ENCODE peak calls at places on chromosomes 16 and 17, in ten cellular contexts. One of them, this sample, is unnamed.

GRCh38 chr17:4586043-4586442 is 1.7 kb downstream of the SMTNL2 start:
- DNase-seq in tibial artery: no peak
- DNase-seq in HCT116: no peak
- DNase-seq in HL-60: no peak
- DNase-seq in AG09319: no peak
- DNase-seq in fibroblast of mammary gland: no peak
- DNase-seq in GM12878: no peak
- DNase-seq in progenitor cell of endocrine pancreas: no peak
- DNase-seq in uterus: no peak
- DNase-seq in astrocyte of the cerebellum: no peak
- DNase-seq in this sample: no peak

GRCh38 chr17:9971991-9972390 is 66.9 kb upstream of the RCVRN start:
- DNase-seq in astrocyte of the cerebellum: no peak
- DNase-seq in AG09319: peak
- DNase-seq in progenitor cell of endocrine pancreas: no peak
- DNase-seq in HCT116: no peak
- DNase-seq in fibroblast of mammary gland: peak
- DNase-seq in tibial artery: peak
- DNase-seq in HL-60: no peak
- DNase-seq in uterus: peak
- DNase-seq in GM12878: no peak
- DNase-seq in this sample: peak

GRCh38 chr16:4505356-4506153 is 29.4 kb downstream of the HMOX2 start:
- DNase-seq in astrocyte of the cerebellum: no peak
- DNase-seq in progenitor cell of endocrine pancreas: no peak
- DNase-seq in fibroblast of mammary gland: no peak
- DNase-seq in uterus: no peak
- DNase-seq in GM12878: peak
- DNase-seq in HCT116: no peak
- DNase-seq in HL-60: no peak
- DNase-seq in AG09319: no peak
- DNase-seq in tibial artery: no peak
- DNase-seq in this sample: no peak

GRCh38 chr17:72850410-72850809 is 242.1 kb downstream of the SLC39A11 start:
- DNase-seq in AG09319: no peak
- DNase-seq in astrocyte of the cerebellum: peak
- DNase-seq in GM12878: no peak
- DNase-seq in tibial artery: no peak
- DNase-seq in uterus: no peak
- DNase-seq in fibroblast of mammary gland: peak
- DNase-seq in HCT116: no peak
- DNase-seq in HL-60: peak
- DNase-seq in progenitor cell of endocrine pancreas: no peak
- DNase-seq in this sample: no peak

GRCh38 chr17:16932156-16932555 is 39.8 kb downstream of the TNFRSF13B start:
- DNase-seq in tibial artery: no peak
- DNase-seq in astrocyte of the cerebellum: no peak
- DNase-seq in fibroblast of mammary gland: no peak
- DNase-seq in AG09319: no peak
- DNase-seq in HL-60: no peak
- DNase-seq in uterus: no peak
- DNase-seq in GM12878: no peak
- DNase-seq in progenitor cell of endocrine pancreas: no peak
- DNase-seq in HCT116: no peak
- DNase-seq in this sample: no peak

GRCh38 chr16:49200223-49200820 is 81.3 kb downstream of the CBLN1 start:
- DNase-seq in AG09319: no peak
- DNase-seq in HCT116: no peak
- DNase-seq in uterus: no peak
- DNase-seq in GM12878: no peak
- DNase-seq in tibial artery: no peak
- DNase-seq in fibroblast of mammary gland: no peak
- DNase-seq in progenitor cell of endocrine pancreas: no peak
- DNase-seq in astrocyte of the cerebellum: no peak
- DNase-seq in HL-60: no peak
- DNase-seq in this sample: no peak

GRCh38 chr17:65183736-65184135 is 46.6 kb downstream of the RGS9 start:
- DNase-seq in HCT116: no peak
- DNase-seq in progenitor cell of endocrine pancreas: no peak
- DNase-seq in fibroblast of mammary gland: no peak
- DNase-seq in GM12878: no peak
- DNase-seq in uterus: no peak
- DNase-seq in astrocyte of the cerebellum: no peak
- DNase-seq in HL-60: no peak
- DNase-seq in tibial artery: no peak
- DNase-seq in AG09319: no peak
- DNase-seq in this sample: no peak

GRCh38 chr17:4270746-4271145 is 7.0 kb upstream of the ANKFY1 start:
- DNase-seq in AG09319: no peak
- DNase-seq in tibial artery: no peak
- DNase-seq in uterus: no peak
- DNase-seq in HL-60: no peak
- DNase-seq in fibroblast of mammary gland: no peak
- DNase-seq in progenitor cell of endocrine pancreas: no peak
- DNase-seq in astrocyte of the cerebellum: no peak
- DNase-seq in GM12878: no peak
- DNase-seq in HCT116: no peak
- DNase-seq in this sample: no peak

GRCh38 chr17:60161598-60162330 is 12.0 kb downstream of the CA4 start:
- DNase-seq in HL-60: no peak
- DNase-seq in astrocyte of the cerebellum: no peak
- DNase-seq in GM12878: no peak
- DNase-seq in uterus: no peak
- DNase-seq in AG09319: no peak
- DNase-seq in progenitor cell of endocrine pancreas: no peak
- DNase-seq in fibroblast of mammary gland: no peak
- DNase-seq in tibial artery: no peak
- DNase-seq in HCT116: no peak
- DNase-seq in this sample: no peak

GRCh38 chr17:41559548-41559947 is 12.3 kb downstream of the KRT9 start:
- DNase-seq in AG09319: no peak
- DNase-seq in HL-60: no peak
- DNase-seq in HCT116: no peak
- DNase-seq in fibroblast of mammary gland: peak
- DNase-seq in GM12878: no peak
- DNase-seq in astrocyte of the cerebellum: no peak
- DNase-seq in progenitor cell of endocrine pancreas: no peak
- DNase-seq in uterus: no peak
- DNase-seq in tibial artery: no peak
- DNase-seq in this sample: no peak

GRCh38 chr16:57826706-57827625 is 24.7 kb upstream of the KIFC3 start:
- DNase-seq in progenitor cell of endocrine pancreas: no peak
- DNase-seq in HCT116: no peak
- DNase-seq in astrocyte of the cerebellum: no peak
- DNase-seq in uterus: no peak
- DNase-seq in HL-60: no peak
- DNase-seq in GM12878: no peak
- DNase-seq in tibial artery: no peak
- DNase-seq in AG09319: no peak
- DNase-seq in fibroblast of mammary gland: no peak
- DNase-seq in this sample: no peak

GRCh38 chr17:4573682-4574081 is 10.6 kb upstream of the SMTNL2 start:
- DNase-seq in tibial artery: no peak
- DNase-seq in HCT116: no peak
- DNase-seq in HL-60: no peak
- DNase-seq in fibroblast of mammary gland: no peak
- DNase-seq in astrocyte of the cerebellum: no peak
- DNase-seq in progenitor cell of endocrine pancreas: no peak
- DNase-seq in GM12878: no peak
- DNase-seq in uterus: no peak
- DNase-seq in AG09319: no peak
- DNase-seq in this sample: no peak

GRCh38 chr17:15466131-15466530 is 1.3 kb downstream of the CDRT4 start:
- DNase-seq in GM12878: no peak
- DNase-seq in progenitor cell of endocrine pancreas: no peak
- DNase-seq in AG09319: no peak
- DNase-seq in astrocyte of the cerebellum: no peak
- DNase-seq in HL-60: no peak
- DNase-seq in tibial artery: no peak
- DNase-seq in uterus: no peak
- DNase-seq in fibroblast of mammary gland: no peak
- DNase-seq in HCT116: no peak
- DNase-seq in this sample: no peak

GRCh38 chr16:29674188-29674587 is 4.8 kb upstream of the QPRT start:
- DNase-seq in uterus: peak
- DNase-seq in HL-60: no peak
- DNase-seq in tibial artery: no peak
- DNase-seq in progenitor cell of endocrine pancreas: no peak
- DNase-seq in GM12878: no peak
- DNase-seq in AG09319: no peak
- DNase-seq in HCT116: no peak
- DNase-seq in astrocyte of the cerebellum: peak
- DNase-seq in fibroblast of mammary gland: peak
- DNase-seq in this sample: no peak

GRCh38 chr16:84284168-84284722 is 10.4 kb upstream of the WFDC1 start:
- DNase-seq in astrocyte of the cerebellum: no peak
- DNase-seq in progenitor cell of endocrine pancreas: no peak
- DNase-seq in AG09319: no peak
- DNase-seq in fibroblast of mammary gland: peak
- DNase-seq in HL-60: no peak
- DNase-seq in GM12878: no peak
- DNase-seq in tibial artery: no peak
- DNase-seq in HCT116: no peak
- DNase-seq in uterus: peak
- DNase-seq in this sample: no peak

GRCh38 chr17:2798679-2799078 is 2.4 kb downstream of the RAP1GAP2 start:
- DNase-seq in progenitor cell of endocrine pancreas: no peak
- DNase-seq in astrocyte of the cerebellum: no peak
- DNase-seq in HCT116: no peak
- DNase-seq in fibroblast of mammary gland: no peak
- DNase-seq in tibial artery: no peak
- DNase-seq in HL-60: no peak
- DNase-seq in AG09319: no peak
- DNase-seq in uterus: no peak
- DNase-seq in GM12878: no peak
- DNase-seq in this sample: no peak

GRCh38 chr16:28093383-28093725 is 29.8 kb upstream of the GSG1L start:
- DNase-seq in HL-60: no peak
- DNase-seq in progenitor cell of endocrine pancreas: no peak
- DNase-seq in tibial artery: no peak
- DNase-seq in fibroblast of mammary gland: no peak
- DNase-seq in AG09319: no peak
- DNase-seq in HCT116: no peak
- DNase-seq in GM12878: no peak
- DNase-seq in astrocyte of the cerebellum: no peak
- DNase-seq in uterus: no peak
- DNase-seq in this sample: no peak

DNA sequence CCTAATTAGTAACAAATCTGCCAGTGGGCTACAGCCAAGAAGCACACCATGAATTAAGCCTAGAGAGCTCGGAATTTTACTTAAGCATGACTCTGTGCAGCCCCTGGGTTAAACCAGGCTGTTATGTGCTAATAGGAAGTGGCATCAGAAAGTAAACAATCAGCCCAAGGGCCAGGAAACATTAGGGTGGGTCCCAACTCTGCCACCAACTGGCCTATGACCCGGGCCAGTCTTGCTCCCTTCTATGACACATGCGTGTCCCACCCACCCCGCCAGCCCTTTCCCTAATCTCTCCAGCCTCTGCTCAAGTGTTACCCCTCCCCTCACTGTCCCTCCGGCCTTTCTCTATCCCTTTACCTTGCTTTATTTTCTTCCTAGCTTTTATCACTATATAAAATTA is 13.7 kb downstream of the TOP3A start:
- DNase-seq in GM12878: no peak
- DNase-seq in uterus: no peak
- DNase-seq in tibial artery: no peak
- DNase-seq in fibroblast of mammary gland: no peak
- DNase-seq in AG09319: no peak
- DNase-seq in HCT116: no peak
- DNase-seq in HL-60: no peak
- DNase-seq in astrocyte of the cerebellum: no peak
- DNase-seq in progenitor cell of endocrine pancreas: no peak
- DNase-seq in this sample: no peak
- TF ChIP-seq CTCF in GM12878: no peak
- TF ChIP-seq CTCF in uterus: no peak
- TF ChIP-seq CTCF in tibial artery: no peak
- TF ChIP-seq CTCF in fibroblast of mammary gland: no peak
- TF ChIP-seq CTCF in AG09319: no peak
- TF ChIP-seq CTCF in HCT116: no peak
- TF ChIP-seq CTCF in HL-60: no peak
- TF ChIP-seq CTCF in astrocyte of the cerebellum: no peak
- TF ChIP-seq CTCF in progenitor cell of endocrine pancreas: no peak
- TF ChIP-seq CTCF in this sample: no peak

GRCh38 chr17:48550313-48551205 is 5.7 kb upstream of the HOXB2 start:
- DNase-seq in tibial artery: no peak
- DNase-seq in astrocyte of the cerebellum: no peak
- DNase-seq in HCT116: no peak
- DNase-seq in HL-60: no peak
- DNase-seq in AG09319: no peak
- DNase-seq in fibroblast of mammary gland: no peak
- DNase-seq in uterus: no peak
- DNase-seq in progenitor cell of endocrine pancreas: no peak
- DNase-seq in GM12878: no peak
- DNase-seq in this sample: no peak
- TF ChIP-seq CTCF in tibial artery: no peak
- TF ChIP-seq CTCF in astrocyte of the cerebellum: peak
- TF ChIP-seq CTCF in HCT116: no peak
- TF ChIP-seq CTCF in HL-60: no peak
- TF ChIP-seq CTCF in AG09319: no peak
- TF ChIP-seq CTCF in fibroblast of mammary gland: no peak
- TF ChIP-seq CTCF in uterus: no peak
- TF ChIP-seq CTCF in progenitor cell of endocrine pancreas: peak
- TF ChIP-seq CTCF in GM12878: no peak
- TF ChIP-seq CTCF in this sample: peak

DNA sequence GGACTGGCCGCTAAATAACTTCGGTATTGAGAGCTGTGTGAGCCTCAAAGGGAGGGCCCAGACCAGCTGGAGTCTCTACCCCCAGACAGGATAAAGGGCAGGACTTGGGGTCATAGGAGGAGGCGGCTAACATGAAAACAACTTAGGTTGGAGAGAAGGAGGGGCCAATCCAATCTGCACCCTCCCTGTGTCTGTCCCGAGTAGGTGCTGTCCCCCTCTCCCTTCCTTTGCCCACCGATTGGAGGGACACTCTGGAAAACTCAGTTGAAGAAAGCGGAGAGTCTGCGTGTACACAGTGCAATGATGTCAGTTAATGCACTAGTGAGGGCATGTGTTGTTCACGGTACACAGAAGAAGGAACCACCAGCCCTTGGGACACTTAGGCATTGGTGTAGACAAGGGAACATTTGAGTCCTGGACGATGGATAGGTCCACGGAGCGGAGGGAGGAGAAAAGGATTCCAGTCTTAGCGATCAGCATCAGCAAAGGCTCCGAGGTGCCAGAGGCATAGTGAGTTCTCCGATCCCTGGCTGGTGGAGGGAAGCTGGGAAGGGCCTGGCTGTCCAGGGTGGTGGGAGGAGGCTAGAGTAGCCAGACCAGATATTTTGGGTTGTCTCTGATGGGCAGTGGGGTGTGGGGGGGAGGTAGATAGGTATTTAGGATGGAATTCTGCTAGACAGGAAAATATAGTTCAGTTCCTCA is 761 bp downstream of the NOL3 start:
- DNase-seq in uterus: no peak
- DNase-seq in HCT116: no peak
- DNase-seq in fibroblast of mammary gland: peak
- DNase-seq in tibial artery: no peak
- DNase-seq in GM12878: no peak
- DNase-seq in astrocyte of the cerebellum: no peak
- DNase-seq in progenitor cell of endocrine pancreas: no peak
- DNase-seq in AG09319: no peak
- DNase-seq in HL-60: no peak
- DNase-seq in this sample: no peak
- TF ChIP-seq CTCF in uterus: no peak
- TF ChIP-seq CTCF in HCT116: no peak
- TF ChIP-seq CTCF in fibroblast of mammary gland: no peak
- TF ChIP-seq CTCF in tibial artery: no peak
- TF ChIP-seq CTCF in GM12878: no peak
- TF ChIP-seq CTCF in astrocyte of the cerebellum: no peak
- TF ChIP-seq CTCF in progenitor cell of endocrine pancreas: no peak
- TF ChIP-seq CTCF in AG09319: no peak
- TF ChIP-seq CTCF in HL-60: no peak
- TF ChIP-seq CTCF in this sample: no peak

GRCh38 chr16:23877107-23878070 is 41.6 kb downstream of the PRKCB start:
- DNase-seq in AG09319: no peak
- DNase-seq in HCT116: no peak
- DNase-seq in GM12878: no peak
- DNase-seq in uterus: no peak
- DNase-seq in progenitor cell of endocrine pancreas: no peak
- DNase-seq in tibial artery: no peak
- DNase-seq in HL-60: no peak
- DNase-seq in fibroblast of mammary gland: no peak
- DNase-seq in astrocyte of the cerebellum: no peak
- DNase-seq in this sample: no peak
- TF ChIP-seq CTCF in AG09319: no peak
- TF ChIP-seq CTCF in HCT116: no peak
- TF ChIP-seq CTCF in GM12878: peak
- TF ChIP-seq CTCF in uterus: no peak
- TF ChIP-seq CTCF in progenitor cell of endocrine pancreas: no peak
- TF ChIP-seq CTCF in tibial artery: no peak
- TF ChIP-seq CTCF in HL-60: no peak
- TF ChIP-seq CTCF in fibroblast of mammary gland: no peak
- TF ChIP-seq CTCF in astrocyte of the cerebellum: no peak
- TF ChIP-seq CTCF in this sample: no peak